ENCODE peak calls at places on chromosomes 7 and 10, in seven cellular contexts. One of them, this sample, is unnamed.

GRCh38 chr7:66768865-66769832 is 28.6 kb downstream of the RABGEF1 start:
- DNase-seq in endodermal cell: no peak
- DNase-seq in GM23338: no peak
- DNase-seq in cardiac muscle cell: no peak
- DNase-seq in tibial artery: no peak
- DNase-seq in NB4: no peak
- DNase-seq in psoas muscle: no peak
- DNase-seq in this sample: no peak

GRCh38 chr7:84783161-84783803 is 403.6 kb downstream of the SEMA3D start:
- DNase-seq in GM23338: peak
- DNase-seq in tibial artery: no peak
- DNase-seq in psoas muscle: no peak
- DNase-seq in endodermal cell: no peak
- DNase-seq in cardiac muscle cell: peak
- DNase-seq in NB4: peak
- DNase-seq in this sample: no peak

GRCh38 chr10:5416981-5417380 is 4.6 kb downstream of the NET1 start:
- DNase-seq in tibial artery: no peak
- DNase-seq in GM23338: peak
- DNase-seq in cardiac muscle cell: no peak
- DNase-seq in NB4: no peak
- DNase-seq in psoas muscle: peak
- DNase-seq in endodermal cell: peak
- DNase-seq in this sample: peak

GRCh38 chr7:111460695-111461094 is 101.6 kb downstream of the IMMP2L start:
- DNase-seq in cardiac muscle cell: no peak
- DNase-seq in endodermal cell: no peak
- DNase-seq in tibial artery: no peak
- DNase-seq in GM23338: no peak
- DNase-seq in NB4: no peak
- DNase-seq in psoas muscle: no peak
- DNase-seq in this sample: no peak

GRCh38 chr7:46852795-46853194 is 729.1 kb downstream of the TNS3 start:
- DNase-seq in cardiac muscle cell: no peak
- DNase-seq in endodermal cell: no peak
- DNase-seq in NB4: no peak
- DNase-seq in psoas muscle: no peak
- DNase-seq in GM23338: no peak
- DNase-seq in tibial artery: no peak
- DNase-seq in this sample: no peak

GRCh38 chr10:49397036-49397999 is 1.4 kb upstream of the DRGX start:
- DNase-seq in endodermal cell: peak
- DNase-seq in cardiac muscle cell: no peak
- DNase-seq in GM23338: peak
- DNase-seq in psoas muscle: no peak
- DNase-seq in NB4: no peak
- DNase-seq in tibial artery: no peak
- DNase-seq in this sample: peak

GRCh38 chr7:131197920-131198610 is 129.6 kb upstream of the MKLN1 start:
- DNase-seq in cardiac muscle cell: no peak
- DNase-seq in psoas muscle: no peak
- DNase-seq in GM23338: no peak
- DNase-seq in endodermal cell: no peak
- DNase-seq in tibial artery: no peak
- DNase-seq in NB4: no peak
- DNase-seq in this sample: no peak

GRCh38 chr7:155543011-155543881 is 3.1 kb downstream of the CNPY1 start:
- DNase-seq in GM23338: peak
- DNase-seq in endodermal cell: peak
- DNase-seq in psoas muscle: no peak
- DNase-seq in cardiac muscle cell: peak
- DNase-seq in tibial artery: no peak
- DNase-seq in NB4: peak
- DNase-seq in this sample: peak

GRCh38 chr7:120792091-120792860 is 65.7 kb downstream of the TSPAN12 start:
- DNase-seq in GM23338: peak
- DNase-seq in tibial artery: peak
- DNase-seq in cardiac muscle cell: peak
- DNase-seq in endodermal cell: peak
- DNase-seq in psoas muscle: peak
- DNase-seq in NB4: peak
- DNase-seq in this sample: peak

GRCh38 chr10:15069230-15069629 is 19.3 kb downstream of the ACBD7 start:
- DNase-seq in tibial artery: no peak
- DNase-seq in cardiac muscle cell: no peak
- DNase-seq in GM23338: no peak
- DNase-seq in psoas muscle: no peak
- DNase-seq in endodermal cell: no peak
- DNase-seq in NB4: no peak
- DNase-seq in this sample: no peak

GRCh38 chr10:329361-330099 is 194.3 kb downstream of the ZMYND11 start:
- DNase-seq in endodermal cell: peak
- DNase-seq in NB4: peak
- DNase-seq in tibial artery: peak
- DNase-seq in GM23338: peak
- DNase-seq in psoas muscle: peak
- DNase-seq in cardiac muscle cell: peak
- DNase-seq in this sample: peak

GRCh38 chr7:157557263-157557662 is 220.5 kb downstream of the DNAJB6 start:
- DNase-seq in psoas muscle: no peak
- DNase-seq in NB4: no peak
- DNase-seq in tibial artery: peak
- DNase-seq in cardiac muscle cell: no peak
- DNase-seq in endodermal cell: peak
- DNase-seq in GM23338: no peak
- DNase-seq in this sample: no peak

GRCh38 chr10:88999629-89000028 is 9.0 kb downstream of the FAS start:
- DNase-seq in NB4: no peak
- DNase-seq in GM23338: no peak
- DNase-seq in psoas muscle: no peak
- DNase-seq in endodermal cell: no peak
- DNase-seq in cardiac muscle cell: peak
- DNase-seq in tibial artery: no peak
- DNase-seq in this sample: no peak

GRCh38 chr10:89003344-89003743 is 12.7 kb downstream of the FAS start:
- DNase-seq in psoas muscle: no peak
- DNase-seq in GM23338: no peak
- DNase-seq in endodermal cell: no peak
- DNase-seq in tibial artery: no peak
- DNase-seq in cardiac muscle cell: no peak
- DNase-seq in NB4: no peak
- DNase-seq in this sample: no peak

GRCh38 chr10:89001024-89001423 is 10.4 kb downstream of the FAS start:
- DNase-seq in NB4: no peak
- DNase-seq in endodermal cell: no peak
- DNase-seq in GM23338: no peak
- DNase-seq in cardiac muscle cell: no peak
- DNase-seq in psoas muscle: no peak
- DNase-seq in tibial artery: no peak
- DNase-seq in this sample: no peak

GRCh38 chr10:89002234-89002978 is 11.8 kb downstream of the FAS start:
- DNase-seq in endodermal cell: no peak
- DNase-seq in psoas muscle: no peak
- DNase-seq in cardiac muscle cell: no peak
- DNase-seq in tibial artery: no peak
- DNase-seq in NB4: no peak
- DNase-seq in GM23338: no peak
- DNase-seq in this sample: no peak

DNA sequence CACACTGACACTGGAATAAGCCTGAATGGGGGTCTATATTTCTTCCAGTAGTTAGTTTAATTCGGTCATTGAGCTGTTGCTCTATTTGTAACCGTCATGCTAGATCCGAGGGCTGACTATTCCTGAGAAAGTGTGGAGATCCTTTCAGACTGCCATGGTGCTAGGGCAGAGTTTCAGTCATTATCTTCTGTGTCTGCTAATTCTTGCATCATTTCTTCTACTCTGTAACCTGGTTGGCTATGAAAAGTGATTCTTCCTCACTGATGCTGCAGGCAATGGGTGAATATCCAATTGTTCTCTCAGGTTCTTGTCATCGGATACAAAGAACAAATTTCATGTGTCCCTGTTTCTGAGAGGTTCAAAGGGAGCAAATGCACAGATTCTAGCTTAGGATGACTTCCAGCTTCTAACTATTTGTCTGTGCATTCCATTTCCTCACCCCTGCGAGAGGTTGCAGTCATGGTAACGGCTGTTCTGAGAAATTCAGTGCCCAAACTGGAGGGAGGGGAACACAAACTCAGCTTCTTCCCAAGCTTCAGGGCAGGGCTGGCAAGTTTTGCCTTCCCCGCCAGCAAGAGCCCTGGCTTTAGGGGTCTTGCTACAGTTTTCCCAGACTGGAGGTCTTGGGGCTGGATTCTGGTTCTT is 11.0 kb downstream of the FAS start:
- DNase-seq in tibial artery: no peak
- DNase-seq in NB4: no peak
- DNase-seq in cardiac muscle cell: peak
- DNase-seq in GM23338: peak
- DNase-seq in endodermal cell: no peak
- DNase-seq in psoas muscle: no peak
- DNase-seq in this sample: peak
- H3K4me3 ChIP-seq in tibial artery: peak
- H3K4me3 ChIP-seq in NB4: no peak
- H3K4me3 ChIP-seq in cardiac muscle cell: no peak
- H3K4me3 ChIP-seq in GM23338: no peak
- H3K4me3 ChIP-seq in endodermal cell: no peak
- H3K4me3 ChIP-seq in psoas muscle: no peak
- H3K4me3 ChIP-seq in this sample: no peak

DNA sequence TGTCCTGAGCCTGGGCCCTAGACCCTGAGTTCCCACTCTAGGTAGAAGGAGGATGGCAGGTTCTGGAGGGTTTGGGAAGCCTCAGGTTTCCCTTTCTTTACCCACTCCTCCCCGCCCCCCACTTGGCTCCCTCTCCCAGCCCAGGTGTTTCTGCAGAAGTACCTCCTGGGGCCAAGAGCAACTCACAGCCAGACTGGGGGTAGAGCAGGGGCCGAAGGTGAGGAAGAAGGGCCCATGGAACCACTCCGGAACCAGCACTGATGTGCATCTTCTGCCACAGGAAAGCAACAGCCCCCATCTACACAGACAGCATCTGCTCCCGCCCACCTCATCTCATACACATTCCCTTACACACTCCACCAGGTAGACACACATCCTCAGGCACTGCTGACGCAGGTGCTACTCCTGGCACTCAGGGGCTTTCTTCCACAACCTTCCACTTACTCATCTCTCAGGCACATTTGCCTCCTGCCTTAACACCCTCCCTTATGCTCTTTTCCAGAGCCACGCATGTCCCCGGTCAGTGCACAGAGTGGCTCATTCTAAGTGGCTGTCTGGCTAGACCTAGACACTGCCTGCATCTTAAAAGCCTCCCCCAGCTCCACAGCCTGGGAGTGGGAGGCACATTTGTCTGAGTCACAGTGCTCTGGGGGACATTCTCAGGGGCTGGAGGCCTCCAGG is 1.8 kb downstream of the EPHB6 start:
- DNase-seq in NB4: peak
- DNase-seq in GM23338: no peak
- DNase-seq in endodermal cell: no peak
- DNase-seq in cardiac muscle cell: no peak
- DNase-seq in tibial artery: no peak
- DNase-seq in psoas muscle: no peak
- DNase-seq in this sample: no peak
- H3K4me3 ChIP-seq in NB4: no peak
- H3K4me3 ChIP-seq in GM23338: no peak
- H3K4me3 ChIP-seq in endodermal cell: no peak
- H3K4me3 ChIP-seq in cardiac muscle cell: no peak
- H3K4me3 ChIP-seq in tibial artery: peak
- H3K4me3 ChIP-seq in psoas muscle: no peak
- H3K4me3 ChIP-seq in this sample: no peak

DNA sequence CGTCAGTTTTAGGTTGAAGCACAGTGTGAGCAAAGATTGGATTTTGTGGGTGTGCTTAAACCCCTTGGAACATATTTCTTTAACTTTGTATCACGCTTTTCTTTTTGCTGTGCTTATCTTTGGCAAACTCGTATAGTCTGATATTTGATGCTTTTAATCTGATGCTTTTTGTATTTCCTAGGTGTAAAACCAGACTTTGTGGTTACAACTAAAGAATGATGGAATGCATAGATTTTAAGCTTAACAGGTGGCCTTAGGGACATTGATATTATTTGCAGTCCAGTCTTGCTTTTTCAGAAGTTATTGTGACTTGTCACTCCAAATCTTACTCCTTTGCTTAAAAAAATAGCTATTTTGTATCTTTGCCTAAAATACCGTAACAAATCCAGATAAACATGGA is 1.3 kb downstream of the BTRC start:
- DNase-seq in tibial artery: no peak
- DNase-seq in cardiac muscle cell: no peak
- DNase-seq in GM23338: no peak
- DNase-seq in psoas muscle: no peak
- DNase-seq in endodermal cell: no peak
- DNase-seq in NB4: no peak
- DNase-seq in this sample: no peak
- H3K4me3 ChIP-seq in tibial artery: no peak
- H3K4me3 ChIP-seq in cardiac muscle cell: peak
- H3K4me3 ChIP-seq in GM23338: peak
- H3K4me3 ChIP-seq in psoas muscle: peak
- H3K4me3 ChIP-seq in endodermal cell: peak
- H3K4me3 ChIP-seq in NB4: peak
- H3K4me3 ChIP-seq in this sample: no peak

GRCh38 chr10:32963102-32963501 is 5.1 kb upstream of the ITGB1 start:
- DNase-seq in GM23338: no peak
- DNase-seq in psoas muscle: no peak
- DNase-seq in cardiac muscle cell: peak
- DNase-seq in endodermal cell: no peak
- DNase-seq in NB4: no peak
- DNase-seq in tibial artery: no peak
- DNase-seq in this sample: no peak
- H3K4me3 ChIP-seq in GM23338: no peak
- H3K4me3 ChIP-seq in psoas muscle: no peak
- H3K4me3 ChIP-seq in cardiac muscle cell: no peak
- H3K4me3 ChIP-seq in endodermal cell: no peak
- H3K4me3 ChIP-seq in NB4: no peak
- H3K4me3 ChIP-seq in tibial artery: no peak
- H3K4me3 ChIP-seq in this sample: no peak

GRCh38 chr10:110032801-110033723 is 25.3 kb downstream of the ADD3 start:
- DNase-seq in cardiac muscle cell: peak
- DNase-seq in NB4: no peak
- DNase-seq in psoas muscle: no peak
- DNase-seq in GM23338: no peak
- DNase-seq in tibial artery: no peak
- DNase-seq in endodermal cell: no peak
- DNase-seq in this sample: no peak
- H3K4me3 ChIP-seq in cardiac muscle cell: no peak
- H3K4me3 ChIP-seq in NB4: no peak
- H3K4me3 ChIP-seq in psoas muscle: no peak
- H3K4me3 ChIP-seq in GM23338: no peak
- H3K4me3 ChIP-seq in tibial artery: no peak
- H3K4me3 ChIP-seq in endodermal cell: no peak
- H3K4me3 ChIP-seq in this sample: no peak

This sample was measured in mesendoderm.